ENCODE peak calls at places on chromosomes 11 and 22, in seven cellular contexts. E, T, N, R, P, F and J are unnamed samples.

GRCh38 chr11:111329306-111330204 is 31.2 kb downstream of the POU2AF3 start:
- DNase-seq in E (no peak), T (no peak), N (no peak), R (no peak), P (no peak), F (no peak), J (no peak)

GRCh38 chr22:30236875-30237274 is 9.7 kb downstream of the LIF start:
- DNase-seq in E (no peak), T (no peak), N (no peak), R (no peak), P (peak; percentile 66), F (no peak), J (no peak)

GRCh38 chr11:41449483-41450050 is 9.9 kb downstream of the LRRC4C start:
- DNase-seq in E (no peak), T (no peak), N (no peak), R (no peak), P (no peak), F (no peak), J (no peak)

GRCh38 chr11:75558939-75559843 is 2.9 kb upstream of the SERPINH1 start:
- DNase-seq in E (peak; percentile 82), T (no peak), N (no peak), R (peak; percentile 71), P (peak; percentile 88), F (no peak), J (no peak)

GRCh38 chr22:21043856-21044535 is 1.8 kb upstream of the LRRC74B start:
- DNase-seq in E (no peak), T (no peak), N (no peak), R (no peak), P (peak; percentile 63), F (no peak), J (no peak)

GRCh38 chr22:25354456-25354855 is 135.0 kb downstream of the CRYBB2 start:
- DNase-seq in E (no peak), T (no peak), N (no peak), R (no peak), P (no peak), F (no peak), J (no peak)

GRCh38 chr11:103904324-103904667 is 132.1 kb upstream of the DDI1 start:
- DNase-seq in E (no peak), T (no peak), N (no peak), R (no peak), P (peak; percentile 31), F (peak; percentile 54), J (no peak)

GRCh38 chr11:61560751-61561150 is 20.1 kb downstream of the SYT7 start:
- DNase-seq in E (no peak), T (no peak), N (no peak), R (no peak), P (no peak), F (no peak), J (no peak)

GRCh38 chr11:109123811-109124787 is 297.9 kb upstream of the C11orf87 start:
- DNase-seq in E (no peak), T (no peak), N (no peak), R (peak; percentile 7), P (peak; percentile 91), F (no peak), J (no peak)

GRCh38 chr11:63941901-63942300 is 3.1 kb downstream of the NAA40 start:
- DNase-seq in E (no peak), T (no peak), N (no peak), R (no peak), P (peak; percentile 37), F (no peak), J (no peak)

GRCh38 chr11:107276057-107276456 is 181.6 kb downstream of the CWF19L2 start:
- DNase-seq in E (no peak), T (no peak), N (no peak), R (no peak), P (no peak), F (no peak), J (no peak)

GRCh38 chr11:78290293-78291176 is 101.8 kb downstream of the USP35 start:
- DNase-seq in E (no peak), T (no peak), N (no peak), R (peak; percentile 51), P (no peak), F (no peak), J (peak; percentile 97)